ENCODE peak calls at places on chromosome 18, in four cellular contexts. A is lower lobe of right lung, P is mucosa of descending colon, H is SK-N-SH. O is an unnamed sample. For H3K9me3 and H3K4me1, the result is how much of the 10 kb centered on the place peaks cover.

GRCh38 chr18:58831610-58832009 is 33.1 kb upstream of the ZNF532 start:
- DNase-seq in A (no peak), P (no peak), H (no peak), O (no peak)

GRCh38 chr18:74608681-74609080 is 11.0 kb downstream of the ZNF407 start:
- DNase-seq in A (no peak), P (no peak), H (no peak), O (no peak)

GRCh38 chr18:41391616-41392610 is 563.1 kb upstream of the PIK3C3 start:
- DNase-seq in A (peak), P (no peak), H (peak), O (peak)

GRCh38 chr18:57980573-57981348 is 63.3 kb upstream of the NEDD4L start:
- DNase-seq in A (no peak), P (no peak), H (no peak), O (no peak)

GRCh38 chr18:46754188-46754587 is 2.7 kb downstream of the ST8SIA5 start:
- DNase-seq in A (no peak), P (no peak), H (no peak), O (no peak)

GRCh38 chr18:3051718-3052410 is 38.9 kb upstream of the LPIN2 start:
- DNase-seq in A (no peak), P (peak), H (no peak), O (no peak)

GRCh38 chr18:23703057-23703986 is 14.1 kb downstream of the LAMA3 start:
- DNase-seq in A (no peak), P (no peak), H (peak), O (no peak)

GRCh38 chr18:54713386-54713785 is 114.9 kb upstream of the RAB27B start:
- DNase-seq in A (no peak), P (no peak), H (no peak), O (no peak)

GRCh38 chr18:25350561-25351201 is 1.3 kb downstream of the ZNF521 start:
- DNase-seq in A (peak), P (peak), H (peak), O (peak)

GRCh38 chr18:25510096-25510495 is 158.1 kb upstream of the ZNF521 start:
- DNase-seq in A (no peak), P (no peak), H (no peak), O (no peak)

GRCh38 chr18:54112356-54112755 is 112.1 kb downstream of the MBD2 start:
- DNase-seq in A (no peak), P (no peak), H (no peak), O (no peak)

GRCh38 chr18:15005313-15006130 is 257.6 kb downstream of the ANKRD30B start:
- DNase-seq in A (no peak), P (no peak), H (peak), O (no peak)
- H3K9me3 ChIP-seq in A (under half), P (under half), H (under half), O (under half)

GRCh38 chr18:77095356-77096030 is 37.1 kb downstream of the MBP start:
- DNase-seq in A (no peak), P (no peak), H (no peak), O (no peak)
- H3K4me1 ChIP-seq in A (under half), P (under half), H (under half), O (under half)

GRCh38 chr18:80010551-80010906 is 22.2 kb upstream of the TXNL4A start:
- DNase-seq in A (no peak), P (no peak), H (no peak), O (no peak)
- H3K9me3 ChIP-seq in A (under half), P (under half), H (under half), O (under half)

GRCh38 chr18:8619835-8620577 is 10.8 kb downstream of the RAB12 start:
- DNase-seq in A (no peak), P (no peak), H (no peak), O (no peak)
- H3K4me1 ChIP-seq in A (under half), P (under half), H (under half), O (under half)

GRCh38 chr18:80023173-80023572 is 11.1 kb upstream of the RBFA start:
- DNase-seq in A (no peak), P (no peak), H (no peak), O (no peak)
- H3K9me3 ChIP-seq in A (half or more), P (half or more), H (under half), O (under half)

O was measured in aorta.